ENCODE peak calls at places on chromosome 3, in four cellular contexts. One of them, this sample, is unnamed.

GRCh38 chr3:31968927-31969418 is 12.1 kb downstream of the OSBPL10 start:
- DNase-seq in GM20000: no peak
- DNase-seq in PC-9: peak; percentile 59
- DNase-seq in CD4-positive, alpha-beta T cell: no peak
- DNase-seq in this sample: peak; percentile 94

GRCh38 chr3:12965999-12966846 is 107.0 kb downstream of the IQSEC1 start:
- DNase-seq in GM20000: no peak
- DNase-seq in PC-9: no peak
- DNase-seq in CD4-positive, alpha-beta T cell: no peak
- DNase-seq in this sample: no peak

GRCh38 chr3:124234852-124235252 is 242.9 kb upstream of the ROPN1 start:
- DNase-seq in GM20000: no peak
- DNase-seq in PC-9: no peak
- DNase-seq in CD4-positive, alpha-beta T cell: no peak
- DNase-seq in this sample: no peak

GRCh38 chr3:104596054-104596453 is 770.7 kb upstream of the ALCAM start:
- DNase-seq in GM20000: no peak
- DNase-seq in PC-9: no peak
- DNase-seq in CD4-positive, alpha-beta T cell: no peak
- DNase-seq in this sample: no peak

GRCh38 chr3:47594792-47595191 is 16.1 kb upstream of the CSPG5 start:
- DNase-seq in GM20000: no peak
- DNase-seq in PC-9: no peak
- DNase-seq in CD4-positive, alpha-beta T cell: no peak
- DNase-seq in this sample: no peak

GRCh38 chr3:123028233-123028828 is 768 bp upstream of the SEMA5B start:
- DNase-seq in GM20000: peak; percentile 80
- DNase-seq in PC-9: peak; percentile 37
- DNase-seq in CD4-positive, alpha-beta T cell: no peak
- DNase-seq in this sample: peak; percentile 32

GRCh38 chr3:183287301-183287971 is 34.4 kb downstream of the B3GNT5 start:
- DNase-seq in GM20000: no peak
- DNase-seq in PC-9: no peak
- DNase-seq in CD4-positive, alpha-beta T cell: no peak
- DNase-seq in this sample: peak; percentile 88

GRCh38 chr3:177777699-177778098 is 580.4 kb upstream of the TBL1XR1 start:
- DNase-seq in GM20000: peak; percentile 44
- DNase-seq in PC-9: peak; percentile 44
- DNase-seq in CD4-positive, alpha-beta T cell: peak; percentile 16
- DNase-seq in this sample: no peak

GRCh38 chr3:11037241-11037873 is 44.8 kb downstream of the SLC6A1 start:
- DNase-seq in GM20000: no peak
- DNase-seq in PC-9: no peak
- DNase-seq in CD4-positive, alpha-beta T cell: no peak
- DNase-seq in this sample: no peak

GRCh38 chr3:50617911-50618481 is 1.0 kb downstream of the MAPKAPK3 start:
- DNase-seq in GM20000: no peak
- DNase-seq in PC-9: no peak
- DNase-seq in CD4-positive, alpha-beta T cell: no peak
- DNase-seq in this sample: no peak

GRCh38 chr3:171396048-171396447 is 64.2 kb downstream of the TNIK start:
- DNase-seq in GM20000: no peak
- DNase-seq in PC-9: no peak
- DNase-seq in CD4-positive, alpha-beta T cell: no peak
- DNase-seq in this sample: no peak

GRCh38 chr3:57999423-58000115 is 8.7 kb upstream of the FLNB start:
- DNase-seq in GM20000: no peak
- DNase-seq in PC-9: peak; percentile 66
- DNase-seq in CD4-positive, alpha-beta T cell: no peak
- DNase-seq in this sample: no peak

GRCh38 chr3:37686225-37686624 is 175.5 kb upstream of the CTDSPL start:
- DNase-seq in GM20000: no peak
- DNase-seq in PC-9: no peak
- DNase-seq in CD4-positive, alpha-beta T cell: no peak
- DNase-seq in this sample: no peak

GRCh38 chr3:34731879-34732278 is 907.4 kb upstream of the ARPP21 start:
- DNase-seq in GM20000: no peak
- DNase-seq in PC-9: no peak
- DNase-seq in CD4-positive, alpha-beta T cell: no peak
- DNase-seq in this sample: no peak

GRCh38 chr3:27105904-27106303 is 263.3 kb downstream of the NEK10 start:
- DNase-seq in GM20000: no peak
- DNase-seq in PC-9: no peak
- DNase-seq in CD4-positive, alpha-beta T cell: no peak
- DNase-seq in this sample: no peak

GRCh38 chr3:58994746-58995330 is 55.0 kb downstream of the CFAP20DC start:
- DNase-seq in GM20000: peak; percentile 53
- DNase-seq in PC-9: peak; percentile 35
- DNase-seq in CD4-positive, alpha-beta T cell: no peak
- DNase-seq in this sample: peak; percentile 31

GRCh38 chr3:46410669-46411068 is 3.6 kb downstream of the CCRL2 start:
- DNase-seq in GM20000: no peak
- DNase-seq in PC-9: no peak
- DNase-seq in CD4-positive, alpha-beta T cell: no peak
- DNase-seq in this sample: no peak

GRCh38 chr3:46409735-46410489 is 2.9 kb downstream of the CCRL2 start:
- DNase-seq in GM20000: no peak
- DNase-seq in PC-9: no peak
- DNase-seq in CD4-positive, alpha-beta T cell: no peak
- DNase-seq in this sample: no peak

GRCh38 chr3:46412786-46413298 is 5.8 kb downstream of the CCRL2 start:
- DNase-seq in GM20000: no peak
- DNase-seq in PC-9: no peak
- DNase-seq in CD4-positive, alpha-beta T cell: no peak
- DNase-seq in this sample: no peak

GRCh38 chr3:46408853-46409252 is 1.8 kb downstream of the CCRL2 start:
- DNase-seq in GM20000: no peak
- DNase-seq in PC-9: no peak
- DNase-seq in CD4-positive, alpha-beta T cell: no peak
- DNase-seq in this sample: no peak

DNA sequence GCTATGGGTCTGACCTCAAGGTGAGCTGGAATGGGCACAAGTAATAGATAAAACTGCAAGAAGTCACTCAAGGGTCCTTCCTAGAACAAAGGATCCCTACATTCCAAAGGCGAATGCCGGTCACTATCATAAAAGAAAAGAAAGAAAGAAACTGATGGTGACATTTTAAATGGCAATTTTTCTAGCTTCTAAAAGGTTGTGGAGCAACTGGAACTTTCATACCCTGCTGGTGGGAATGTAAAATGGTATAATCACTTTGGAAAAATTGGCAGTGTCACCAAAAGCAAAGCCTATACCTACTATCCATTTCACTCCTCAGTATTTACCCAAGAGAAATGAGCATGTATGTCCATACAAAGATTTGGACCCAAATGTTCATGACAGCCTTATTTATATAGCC is 4.2 kb downstream of the CCRL2 start:
- DNase-seq in GM20000: no peak
- DNase-seq in PC-9: no peak
- DNase-seq in CD4-positive, alpha-beta T cell: no peak
- DNase-seq in this sample: no peak
- TF ChIP-seq CTCF in GM20000: no peak
- TF ChIP-seq CTCF in PC-9: peak; percentile 39
- TF ChIP-seq CTCF in CD4-positive, alpha-beta T cell: no peak
- TF ChIP-seq CTCF in this sample: peak; percentile 8

DNA sequence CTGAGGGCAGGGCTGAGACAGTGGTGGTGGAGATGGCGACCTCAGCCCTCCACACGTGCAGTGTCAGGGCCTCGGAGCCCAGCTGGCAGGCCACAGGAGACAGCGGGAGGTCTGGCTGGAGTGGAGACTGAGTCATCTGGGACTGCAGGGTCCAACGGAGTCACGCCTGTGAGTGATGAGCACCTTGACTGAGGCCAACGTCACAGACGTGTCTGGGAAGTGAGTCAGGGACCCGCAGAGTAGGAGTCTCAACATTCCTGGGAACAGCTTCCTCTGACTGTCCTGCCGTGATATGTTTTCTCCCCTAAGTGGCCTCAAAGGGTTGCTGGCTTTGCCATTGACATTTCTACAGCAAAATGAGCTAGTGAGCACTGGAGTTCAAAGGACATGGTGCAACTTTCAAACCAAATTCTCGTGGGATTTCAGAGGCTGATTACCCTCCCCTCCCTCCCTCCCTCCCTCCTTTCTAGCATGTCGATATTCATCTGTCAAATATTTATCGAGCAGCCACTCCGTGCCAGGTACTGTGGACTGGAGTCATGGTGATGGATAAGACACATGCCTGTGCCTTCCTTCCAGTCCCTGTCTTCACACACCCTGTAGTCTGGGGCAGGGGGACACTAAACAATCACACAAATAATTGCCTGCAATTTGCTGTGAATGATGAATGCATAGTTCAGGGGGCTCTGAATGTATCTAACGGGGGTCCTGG is 53.3 kb upstream of the AMOTL2 start:
- DNase-seq in GM20000: no peak
- DNase-seq in PC-9: peak; percentile 93
- DNase-seq in CD4-positive, alpha-beta T cell: no peak
- DNase-seq in this sample: peak; percentile 99
- TF ChIP-seq CTCF in GM20000: no peak
- TF ChIP-seq CTCF in PC-9: no peak
- TF ChIP-seq CTCF in CD4-positive, alpha-beta T cell: no peak
- TF ChIP-seq CTCF in this sample: peak; percentile 25

GRCh38 chr3:73384091-73384906 is 240.4 kb downstream of the PDZRN3 start:
- DNase-seq in GM20000: no peak
- DNase-seq in PC-9: no peak
- DNase-seq in CD4-positive, alpha-beta T cell: no peak
- DNase-seq in this sample: no peak
- TF ChIP-seq CTCF in GM20000: no peak
- TF ChIP-seq CTCF in PC-9: no peak
- TF ChIP-seq CTCF in CD4-positive, alpha-beta T cell: no peak
- TF ChIP-seq CTCF in this sample: no peak

GRCh38 chr3:52341123-52341522 is 25.0 kb downstream of the DNAH1 start:
- DNase-seq in GM20000: no peak
- DNase-seq in PC-9: no peak
- DNase-seq in CD4-positive, alpha-beta T cell: no peak
- DNase-seq in this sample: no peak

GRCh38 chr3:52333869-52334557 is 17.9 kb downstream of the DNAH1 start:
- DNase-seq in GM20000: no peak
- DNase-seq in PC-9: no peak
- DNase-seq in CD4-positive, alpha-beta T cell: no peak
- DNase-seq in this sample: no peak

GRCh38 chr3:52343946-52344600 is 28.0 kb downstream of the DNAH1 start:
- DNase-seq in GM20000: no peak
- DNase-seq in PC-9: no peak
- DNase-seq in CD4-positive, alpha-beta T cell: no peak
- DNase-seq in this sample: no peak

GRCh38 chr3:52339612-52340011 is 23.5 kb downstream of the DNAH1 start:
- DNase-seq in GM20000: peak; percentile 74
- DNase-seq in PC-9: peak; percentile 22
- DNase-seq in CD4-positive, alpha-beta T cell: peak; percentile 15
- DNase-seq in this sample: peak; percentile 71
- TF ChIP-seq CTCF in GM20000: peak; percentile 36
- TF ChIP-seq CTCF in PC-9: peak; percentile 78
- TF ChIP-seq CTCF in CD4-positive, alpha-beta T cell: peak; percentile 85
- TF ChIP-seq CTCF in this sample: peak; percentile 62

GRCh38 chr3:17979248-17979647 is 236.8 kb upstream of the TBC1D5 start:
- DNase-seq in GM20000: no peak
- DNase-seq in PC-9: no peak
- DNase-seq in CD4-positive, alpha-beta T cell: no peak
- DNase-seq in this sample: no peak
- TF ChIP-seq CTCF in GM20000: no peak
- TF ChIP-seq CTCF in PC-9: no peak
- TF ChIP-seq CTCF in CD4-positive, alpha-beta T cell: no peak
- TF ChIP-seq CTCF in this sample: peak; percentile 29

GRCh38 chr3:42068303-42069088 is 22.7 kb upstream of the TRAK1 start:
- DNase-seq in GM20000: no peak
- DNase-seq in PC-9: no peak
- DNase-seq in CD4-positive, alpha-beta T cell: no peak
- DNase-seq in this sample: no peak

GRCh38 chr3:42072583-42072924 is 18.6 kb upstream of the TRAK1 start:
- DNase-seq in GM20000: no peak
- DNase-seq in PC-9: no peak
- DNase-seq in CD4-positive, alpha-beta T cell: no peak
- DNase-seq in this sample: no peak

GRCh38 chr3:42070089-42070885 is 20.9 kb upstream of the TRAK1 start:
- DNase-seq in GM20000: no peak
- DNase-seq in PC-9: no peak
- DNase-seq in CD4-positive, alpha-beta T cell: no peak
- DNase-seq in this sample: no peak

GRCh38 chr3:42072930-42073329 is 18.2 kb upstream of the TRAK1 start:
- DNase-seq in GM20000: no peak
- DNase-seq in PC-9: no peak
- DNase-seq in CD4-positive, alpha-beta T cell: no peak
- DNase-seq in this sample: no peak

GRCh38 chr3:42071720-42072582 is 19.2 kb upstream of the TRAK1 start:
- DNase-seq in GM20000: peak; percentile 38
- DNase-seq in PC-9: no peak
- DNase-seq in CD4-positive, alpha-beta T cell: no peak
- DNase-seq in this sample: peak; percentile 80
- TF ChIP-seq CTCF in GM20000: no peak
- TF ChIP-seq CTCF in PC-9: no peak
- TF ChIP-seq CTCF in CD4-positive, alpha-beta T cell: no peak
- TF ChIP-seq CTCF in this sample: no peak